ENCODE peak calls at places on chromosome 18, in six cellular contexts. B is COR-L47; O is activated T-cell treated with anti-CD3 and anti-CD28 coated beads, Interleukin-2, amount 50 U/mL, for 72 hours; Z is NCI-H510A treated with DMSO at 0.1 percent for 48 hours; G is activated effector memory CD4-positive, alpha-beta T cell treated with Interleukin-2 at 50 U/mL for 16 hours; F is NCI-H1417. T is an unnamed sample.

GRCh38 chr18:10057808-10058791 is 144.3 kb downstream of the VAPA start:
- DNase-seq in B (no peak), O (no peak), Z (no peak), G (no peak), F (no peak), T (no peak)

GRCh38 chr18:21980744-21981143 is 188.6 kb upstream of the GATA6 start:
- DNase-seq in B (no peak), O (no peak), Z (no peak), G (no peak), F (no peak), T (no peak)

GRCh38 chr18:12944724-12945123 is 3.1 kb upstream of the SEH1L start:
- DNase-seq in B (no peak), O (no peak), Z (no peak), G (no peak), F (no peak), T (no peak)

GRCh38 chr18:12361770-12362378 is 15.2 kb downstream of the AFG3L2 start:
- DNase-seq in B (no peak), O (no peak), Z (no peak), G (no peak), F (no peak), T (no peak)

GRCh38 chr18:68448736-68449135 is 266.2 kb downstream of the TMX3 start:
- DNase-seq in B (no peak), O (no peak), Z (no peak), G (no peak), F (no peak), T (no peak)

GRCh38 chr18:73881396-73881795 is 266.2 kb downstream of the FBXO15 start:
- DNase-seq in B (no peak), O (no peak), Z (no peak), G (no peak), F (no peak), T (no peak)

GRCh38 chr18:35457140-35457704 is 40.5 kb downstream of the INO80C start:
- DNase-seq in B (no peak), O (no peak), Z (no peak), G (no peak), F (no peak), T (no peak)

GRCh38 chr18:7467708-7468466 is 99.2 kb upstream of the PTPRM start:
- DNase-seq in B (no peak), O (no peak), Z (peak), G (no peak), F (peak), T (no peak)

GRCh38 chr18:23838801-23839366 is 149.6 kb downstream of the LAMA3 start:
- DNase-seq in B (no peak), O (no peak), Z (no peak), G (no peak), F (no peak), T (no peak)

GRCh38 chr18:38747153-38747552 is 1181.6 kb upstream of the CELF4 start:
- DNase-seq in B (no peak), O (no peak), Z (no peak), G (no peak), F (no peak), T (no peak)

GRCh38 chr18:57759650-57760049 is 43.5 kb downstream of the ATP8B1 start:
- DNase-seq in B (no peak), O (no peak), Z (no peak), G (no peak), F (no peak), T (no peak)

GRCh38 chr18:22563098-22563707 is 145.5 kb upstream of the CTAGE1 start:
- DNase-seq in B (peak), O (peak), Z (peak), G (no peak), F (peak), T (peak)

GRCh38 chr18:31819106-31819924 is 58.6 kb upstream of the SLC25A52 start:
- DNase-seq in B (peak), O (no peak), Z (peak), G (no peak), F (peak), T (no peak)

GRCh38 chr18:68454511-68455228 is 260.2 kb downstream of the TMX3 start:
- DNase-seq in B (no peak), O (no peak), Z (no peak), G (no peak), F (no peak), T (no peak)

GRCh38 chr18:45255142-45255890 is 360.0 kb upstream of the SLC14A2 start:
- DNase-seq in B (no peak), O (no peak), Z (no peak), G (no peak), F (no peak), T (no peak)

GRCh38 chr18:67362906-67363305 is 153.6 kb downstream of the DSEL start:
- DNase-seq in B (no peak), O (no peak), Z (no peak), G (no peak), F (no peak), T (no peak)

GRCh38 chr18:48947583-48947982 is 3.2 kb downstream of the SMAD7 start:
- DNase-seq in B (peak), O (no peak), Z (no peak), G (no peak), F (no peak), T (no peak)

GRCh38 chr18:77208969-77209368 is 40.7 kb upstream of the GALR1 start:
- DNase-seq in B (no peak), O (peak), Z (no peak), G (no peak), F (no peak), T (no peak)

GRCh38 chr18:44392933-44393332 is 287.8 kb upstream of the SETBP1 start:
- DNase-seq in B (no peak), O (no peak), Z (no peak), G (no peak), F (no peak), T (no peak)

GRCh38 chr18:13235326-13235937 is 16.9 kb downstream of the LDLRAD4 start:
- DNase-seq in B (no peak), O (no peak), Z (no peak), G (no peak), F (no peak), T (no peak)

GRCh38 chr18:74589021-74589420 is 8.6 kb upstream of the ZNF407 start:
- DNase-seq in B (no peak), O (no peak), Z (no peak), G (no peak), F (no peak), T (no peak)

GRCh38 chr18:22505136-22505535 is 87.4 kb upstream of the CTAGE1 start:
- DNase-seq in B (no peak), O (no peak), Z (no peak), G (no peak), F (no peak), T (no peak)

GRCh38 chr18:72697706-72698105 is 153.6 kb upstream of the CBLN2 start:
- DNase-seq in B (no peak), O (no peak), Z (no peak), G (no peak), F (no peak), T (no peak)

GRCh38 chr18:60019463-60019840 is 119.7 kb downstream of the PMAIP1 start:
- DNase-seq in B (no peak), O (no peak), Z (no peak), G (no peak), F (no peak), T (no peak)

GRCh38 chr18:23226930-23227728 is 91.8 kb downstream of the CABLES1 start:
- DNase-seq in B (no peak), O (no peak), Z (no peak), G (no peak), F (no peak), T (no peak)

GRCh38 chr18:47604041-47604440 is 326.4 kb downstream of the SMAD2 start:
- DNase-seq in B (peak), O (no peak), Z (no peak), G (no peak), F (no peak), T (no peak)

GRCh38 chr18:57846258-57846657 is 43.1 kb upstream of the ATP8B1 start:
- DNase-seq in B (no peak), O (no peak), Z (no peak), G (no peak), F (no peak), T (no peak)

GRCh38 chr18:36355511-36355910 is 58.0 kb downstream of the FHOD3 start:
- DNase-seq in B (no peak), O (no peak), Z (no peak), G (no peak), F (no peak), T (no peak)

GRCh38 chr18:58657494-58657893 is 13.8 kb upstream of the MALT1 start:
- DNase-seq in B (no peak), O (no peak), Z (no peak), G (no peak), F (no peak), T (no peak)

GRCh38 chr18:7173216-7173615 is 55.6 kb upstream of the LAMA1 start:
- DNase-seq in B (no peak), O (no peak), Z (no peak), G (no peak), F (no peak), T (no peak)

GRCh38 chr18:32488078-32488477 is 17.4 kb upstream of the GAREM1 start:
- DNase-seq in B (no peak), O (no peak), Z (no peak), G (no peak), F (no peak), T (no peak)

GRCh38 chr18:415627-416612 is 84.6 kb downstream of the COLEC12 start:
- DNase-seq in B (no peak), O (no peak), Z (no peak), G (no peak), F (no peak), T (no peak)

GRCh38 chr18:23243178-23243577 is 107.9 kb downstream of the CABLES1 start:
- DNase-seq in B (peak), O (no peak), Z (peak), G (no peak), F (peak), T (no peak)

GRCh38 chr18:59961086-59961485 is 61.3 kb downstream of the PMAIP1 start:
- DNase-seq in B (peak), O (no peak), Z (peak), G (no peak), F (no peak), T (no peak)

GRCh38 chr18:5159080-5159479 is 38.0 kb downstream of the AKAIN1 start:
- DNase-seq in B (no peak), O (no peak), Z (no peak), G (no peak), F (no peak), T (no peak)

GRCh38 chr18:33596178-33596854 is 18.3 kb downstream of the ASXL3 start:
- DNase-seq in B (no peak), O (no peak), Z (peak), G (no peak), F (no peak), T (no peak)

GRCh38 chr18:79337184-79337583 is 58.5 kb upstream of the NFATC1 start:
- DNase-seq in B (no peak), O (no peak), Z (no peak), G (no peak), F (no peak), T (no peak)

GRCh38 chr18:41923495-41923894 is 31.5 kb upstream of the PIK3C3 start:
- DNase-seq in B (no peak), O (no peak), Z (no peak), G (no peak), F (no peak), T (no peak)

GRCh38 chr18:65279668-65280305 is 471.0 kb upstream of the CDH7 start:
- DNase-seq in B (no peak), O (no peak), Z (no peak), G (no peak), F (no peak), T (no peak)